ENCODE peak calls at places on chromosome 17, in nine cellular contexts. One of them, this sample, is unnamed. For H3K9me3, the result is how much of the 10 kb centered on the place peaks cover.

GRCh38 chr17:2058521-2059124 is 3.7 kb downstream of the HIC1 start:
- DNase-seq in lung: peak
- DNase-seq in WERI-Rb-1: no peak
- DNase-seq in hepatocyte: peak
- DNase-seq in heart left ventricle: peak
- DNase-seq in thoracic aorta: no peak
- DNase-seq in spleen: peak
- DNase-seq in mammary epithelial cell: no peak
- DNase-seq in transverse colon: peak
- DNase-seq in this sample: no peak

GRCh38 chr17:30312218-30312617 is 20.5 kb upstream of the BLMH start:
- DNase-seq in lung: no peak
- DNase-seq in heart left ventricle: no peak
- DNase-seq in hepatocyte: no peak
- DNase-seq in thoracic aorta: no peak
- DNase-seq in WERI-Rb-1: no peak
- DNase-seq in mammary epithelial cell: no peak
- DNase-seq in transverse colon: no peak
- DNase-seq in spleen: no peak
- DNase-seq in this sample: no peak

GRCh38 chr17:74547736-74548135 is 1.8 kb upstream of the CD300C start:
- DNase-seq in heart left ventricle: no peak
- DNase-seq in transverse colon: no peak
- DNase-seq in hepatocyte: no peak
- DNase-seq in lung: no peak
- DNase-seq in thoracic aorta: no peak
- DNase-seq in WERI-Rb-1: no peak
- DNase-seq in mammary epithelial cell: no peak
- DNase-seq in spleen: no peak
- DNase-seq in this sample: no peak

GRCh38 chr17:8692916-8693315 is 51.7 kb downstream of the CCDC42 start:
- DNase-seq in lung: no peak
- DNase-seq in transverse colon: no peak
- DNase-seq in thoracic aorta: no peak
- DNase-seq in hepatocyte: no peak
- DNase-seq in heart left ventricle: no peak
- DNase-seq in spleen: no peak
- DNase-seq in WERI-Rb-1: no peak
- DNase-seq in mammary epithelial cell: no peak
- DNase-seq in this sample: no peak

GRCh38 chr17:1491406-1492248 is 859 bp downstream of the MYO1C start:
- DNase-seq in mammary epithelial cell: no peak
- DNase-seq in lung: peak
- DNase-seq in thoracic aorta: no peak
- DNase-seq in spleen: peak
- DNase-seq in heart left ventricle: peak
- DNase-seq in hepatocyte: peak
- DNase-seq in transverse colon: peak
- DNase-seq in WERI-Rb-1: peak
- DNase-seq in this sample: peak

GRCh38 chr17:1967092-1967662 is 58.0 kb downstream of the RTN4RL1 start:
- DNase-seq in lung: no peak
- DNase-seq in transverse colon: no peak
- DNase-seq in heart left ventricle: no peak
- DNase-seq in WERI-Rb-1: peak
- DNase-seq in hepatocyte: no peak
- DNase-seq in mammary epithelial cell: no peak
- DNase-seq in thoracic aorta: no peak
- DNase-seq in spleen: no peak
- DNase-seq in this sample: no peak

GRCh38 chr17:78791840-78792709 is 10.0 kb upstream of the CYTH1 start:
- DNase-seq in lung: no peak
- DNase-seq in WERI-Rb-1: no peak
- DNase-seq in transverse colon: no peak
- DNase-seq in heart left ventricle: no peak
- DNase-seq in spleen: peak
- DNase-seq in hepatocyte: no peak
- DNase-seq in thoracic aorta: no peak
- DNase-seq in mammary epithelial cell: no peak
- DNase-seq in this sample: no peak

GRCh38 chr17:46935658-46936266 is 12.8 kb downstream of the GOSR2 start:
- DNase-seq in transverse colon: peak
- DNase-seq in thoracic aorta: no peak
- DNase-seq in heart left ventricle: no peak
- DNase-seq in WERI-Rb-1: no peak
- DNase-seq in lung: no peak
- DNase-seq in spleen: no peak
- DNase-seq in hepatocyte: peak
- DNase-seq in mammary epithelial cell: no peak
- DNase-seq in this sample: no peak

GRCh38 chr17:17109896-17110295 is 67.6 kb downstream of the MPRIP start:
- DNase-seq in transverse colon: peak
- DNase-seq in lung: peak
- DNase-seq in thoracic aorta: no peak
- DNase-seq in spleen: peak
- DNase-seq in mammary epithelial cell: peak
- DNase-seq in WERI-Rb-1: no peak
- DNase-seq in heart left ventricle: no peak
- DNase-seq in hepatocyte: no peak
- DNase-seq in this sample: no peak

GRCh38 chr17:78315355-78316114 is 44.3 kb downstream of the SOCS3 start:
- DNase-seq in hepatocyte: peak
- DNase-seq in spleen: no peak
- DNase-seq in WERI-Rb-1: no peak
- DNase-seq in lung: peak
- DNase-seq in mammary epithelial cell: peak
- DNase-seq in heart left ventricle: peak
- DNase-seq in thoracic aorta: peak
- DNase-seq in transverse colon: peak
- DNase-seq in this sample: no peak

GRCh38 chr17:41486809-41487530 is 2.7 kb downstream of the KRT36 start:
- DNase-seq in mammary epithelial cell: no peak
- DNase-seq in WERI-Rb-1: peak
- DNase-seq in hepatocyte: no peak
- DNase-seq in transverse colon: peak
- DNase-seq in spleen: peak
- DNase-seq in lung: peak
- DNase-seq in thoracic aorta: no peak
- DNase-seq in heart left ventricle: no peak
- DNase-seq in this sample: peak

GRCh38 chr17:20089795-20090547 is 80.8 kb downstream of the SPECC1 start:
- DNase-seq in WERI-Rb-1: no peak
- DNase-seq in transverse colon: no peak
- DNase-seq in hepatocyte: no peak
- DNase-seq in heart left ventricle: no peak
- DNase-seq in spleen: no peak
- DNase-seq in thoracic aorta: no peak
- DNase-seq in lung: no peak
- DNase-seq in mammary epithelial cell: no peak
- DNase-seq in this sample: no peak

GRCh38 chr17:27155866-27156265 is 138.0 kb upstream of the WSB1 start:
- DNase-seq in lung: no peak
- DNase-seq in heart left ventricle: peak
- DNase-seq in thoracic aorta: no peak
- DNase-seq in WERI-Rb-1: no peak
- DNase-seq in mammary epithelial cell: no peak
- DNase-seq in transverse colon: no peak
- DNase-seq in spleen: peak
- DNase-seq in hepatocyte: no peak
- DNase-seq in this sample: no peak

GRCh38 chr17:27157297-27157696 is 136.6 kb upstream of the WSB1 start:
- DNase-seq in thoracic aorta: no peak
- DNase-seq in hepatocyte: no peak
- DNase-seq in WERI-Rb-1: no peak
- DNase-seq in transverse colon: no peak
- DNase-seq in lung: no peak
- DNase-seq in mammary epithelial cell: no peak
- DNase-seq in spleen: peak
- DNase-seq in heart left ventricle: no peak
- DNase-seq in this sample: no peak

GRCh38 chr17:27153005-27153404 is 140.9 kb upstream of the WSB1 start:
- DNase-seq in transverse colon: no peak
- DNase-seq in spleen: peak
- DNase-seq in heart left ventricle: no peak
- DNase-seq in lung: no peak
- DNase-seq in WERI-Rb-1: no peak
- DNase-seq in thoracic aorta: no peak
- DNase-seq in mammary epithelial cell: no peak
- DNase-seq in hepatocyte: no peak
- DNase-seq in this sample: no peak

GRCh38 chr17:27157898-27158297 is 136.0 kb upstream of the WSB1 start:
- DNase-seq in transverse colon: no peak
- DNase-seq in hepatocyte: no peak
- DNase-seq in lung: no peak
- DNase-seq in mammary epithelial cell: no peak
- DNase-seq in WERI-Rb-1: no peak
- DNase-seq in heart left ventricle: no peak
- DNase-seq in spleen: peak
- DNase-seq in thoracic aorta: no peak
- DNase-seq in this sample: no peak

DNA sequence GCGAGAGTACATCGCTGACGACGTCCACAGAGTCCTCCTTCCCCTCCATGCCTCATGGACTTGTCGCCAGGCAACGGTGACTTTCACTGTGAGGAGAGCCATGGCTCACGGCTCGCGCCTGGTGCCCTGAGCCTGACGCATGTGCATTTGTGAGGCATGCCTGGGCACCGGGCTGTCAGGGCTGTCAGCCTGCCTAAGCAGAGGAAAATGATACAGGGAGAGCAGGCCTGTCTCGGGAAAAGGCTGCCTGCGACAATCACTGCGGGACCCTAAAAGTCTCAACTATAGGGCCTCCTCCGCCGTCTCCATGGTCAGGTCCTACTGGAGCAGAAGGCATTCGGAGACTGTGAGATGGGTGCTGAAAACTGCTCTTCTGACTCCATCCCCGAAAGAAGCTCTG is 135.5 kb upstream of the WSB1 start:
- DNase-seq in hepatocyte: no peak
- DNase-seq in lung: no peak
- DNase-seq in transverse colon: no peak
- DNase-seq in mammary epithelial cell: no peak
- DNase-seq in WERI-Rb-1: no peak
- DNase-seq in thoracic aorta: no peak
- DNase-seq in heart left ventricle: no peak
- DNase-seq in spleen: peak
- DNase-seq in this sample: peak
- H3K9me3 ChIP-seq in hepatocyte: under half
- H3K9me3 ChIP-seq in lung: under half
- H3K9me3 ChIP-seq in transverse colon: under half
- H3K9me3 ChIP-seq in mammary epithelial cell: under half
- H3K9me3 ChIP-seq in WERI-Rb-1: under half
- H3K9me3 ChIP-seq in thoracic aorta: under half
- H3K9me3 ChIP-seq in heart left ventricle: under half
- H3K9me3 ChIP-seq in spleen: under half
- H3K9me3 ChIP-seq in this sample: under half

DNA sequence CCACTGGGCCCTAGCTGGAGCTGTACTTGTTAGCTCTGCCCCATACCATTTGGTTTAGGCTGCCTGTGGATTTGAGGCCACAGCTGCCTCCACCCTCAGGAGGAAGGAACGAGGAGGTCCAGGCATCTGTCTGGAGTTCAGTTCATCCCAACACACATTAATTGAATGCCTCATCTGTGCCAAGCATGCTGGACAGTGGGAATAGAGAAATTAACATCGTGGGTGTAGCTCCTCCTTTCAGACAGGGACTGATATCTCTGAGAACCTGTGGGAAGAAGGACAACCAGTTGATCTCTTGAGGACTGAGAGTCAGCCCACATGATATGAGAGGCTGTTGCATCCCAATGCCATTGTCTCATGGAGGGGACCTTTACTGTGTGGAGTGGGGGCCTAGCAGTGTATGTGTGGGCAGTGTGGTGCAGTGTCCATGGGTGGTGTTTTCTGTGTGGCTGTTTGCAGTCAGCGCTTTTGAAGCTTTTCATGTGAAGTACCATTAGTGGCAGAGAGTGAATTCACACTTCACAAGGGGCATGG is 29.4 kb upstream of the DDX52 start:
- DNase-seq in lung: no peak
- DNase-seq in spleen: no peak
- DNase-seq in WERI-Rb-1: no peak
- DNase-seq in transverse colon: no peak
- DNase-seq in heart left ventricle: no peak
- DNase-seq in mammary epithelial cell: no peak
- DNase-seq in hepatocyte: no peak
- DNase-seq in thoracic aorta: no peak
- DNase-seq in this sample: no peak
- TF ChIP-seq CTCF in lung: no peak
- TF ChIP-seq CTCF in spleen: no peak
- TF ChIP-seq CTCF in WERI-Rb-1: no peak
- TF ChIP-seq CTCF in transverse colon: no peak
- TF ChIP-seq CTCF in heart left ventricle: no peak
- TF ChIP-seq CTCF in mammary epithelial cell: no peak
- TF ChIP-seq CTCF in hepatocyte: no peak
- TF ChIP-seq CTCF in thoracic aorta: no peak
- TF ChIP-seq CTCF in this sample: no peak

GRCh38 chr17:58275417-58275816 is 5.3 kb downstream of the MPO start:
- DNase-seq in transverse colon: no peak
- DNase-seq in thoracic aorta: no peak
- DNase-seq in spleen: peak
- DNase-seq in WERI-Rb-1: no peak
- DNase-seq in hepatocyte: no peak
- DNase-seq in lung: no peak
- DNase-seq in mammary epithelial cell: no peak
- DNase-seq in heart left ventricle: no peak
- DNase-seq in this sample: no peak

GRCh38 chr17:58272367-58273280 is 8.1 kb downstream of the MPO start:
- DNase-seq in mammary epithelial cell: no peak
- DNase-seq in WERI-Rb-1: no peak
- DNase-seq in transverse colon: no peak
- DNase-seq in thoracic aorta: no peak
- DNase-seq in lung: no peak
- DNase-seq in heart left ventricle: no peak
- DNase-seq in spleen: peak
- DNase-seq in hepatocyte: no peak
- DNase-seq in this sample: no peak

GRCh38 chr17:58276423-58276822 is 4.3 kb downstream of the MPO start:
- DNase-seq in WERI-Rb-1: no peak
- DNase-seq in hepatocyte: no peak
- DNase-seq in thoracic aorta: no peak
- DNase-seq in transverse colon: no peak
- DNase-seq in lung: no peak
- DNase-seq in spleen: peak
- DNase-seq in heart left ventricle: no peak
- DNase-seq in mammary epithelial cell: no peak
- DNase-seq in this sample: no peak

GRCh38 chr17:58271532-58271931 is 9.2 kb downstream of the MPO start:
- DNase-seq in transverse colon: no peak
- DNase-seq in thoracic aorta: no peak
- DNase-seq in mammary epithelial cell: no peak
- DNase-seq in heart left ventricle: no peak
- DNase-seq in hepatocyte: no peak
- DNase-seq in spleen: peak
- DNase-seq in WERI-Rb-1: no peak
- DNase-seq in lung: no peak
- DNase-seq in this sample: no peak

GRCh38 chr17:58273453-58274104 is 7.2 kb downstream of the MPO start:
- DNase-seq in transverse colon: no peak
- DNase-seq in heart left ventricle: no peak
- DNase-seq in mammary epithelial cell: no peak
- DNase-seq in WERI-Rb-1: no peak
- DNase-seq in hepatocyte: no peak
- DNase-seq in lung: no peak
- DNase-seq in thoracic aorta: no peak
- DNase-seq in spleen: peak
- DNase-seq in this sample: no peak
- H3K4me3 ChIP-seq in transverse colon: no peak
- H3K4me3 ChIP-seq in heart left ventricle: no peak
- H3K4me3 ChIP-seq in mammary epithelial cell: no peak
- H3K4me3 ChIP-seq in WERI-Rb-1: no peak
- H3K4me3 ChIP-seq in hepatocyte: no peak
- H3K4me3 ChIP-seq in lung: no peak
- H3K4me3 ChIP-seq in thoracic aorta: no peak
- H3K4me3 ChIP-seq in spleen: no peak
- H3K4me3 ChIP-seq in this sample: no peak

GRCh38 chr17:19005789-19006430 is 1.3 kb upstream of the FAM83G start:
- DNase-seq in spleen: no peak
- DNase-seq in thoracic aorta: no peak
- DNase-seq in WERI-Rb-1: no peak
- DNase-seq in heart left ventricle: no peak
- DNase-seq in lung: no peak
- DNase-seq in hepatocyte: no peak
- DNase-seq in transverse colon: no peak
- DNase-seq in mammary epithelial cell: no peak
- DNase-seq in this sample: no peak
- H3K9me3 ChIP-seq in spleen: under half
- H3K9me3 ChIP-seq in thoracic aorta: under half
- H3K9me3 ChIP-seq in WERI-Rb-1: under half
- H3K9me3 ChIP-seq in heart left ventricle: under half
- H3K9me3 ChIP-seq in lung: under half
- H3K9me3 ChIP-seq in hepatocyte: under half
- H3K9me3 ChIP-seq in transverse colon: under half
- H3K9me3 ChIP-seq in mammary epithelial cell: under half
- H3K9me3 ChIP-seq in this sample: under half